ENCODE peak calls at places on chromosomes 12 and 14, in four cellular contexts. Q is RCC 7860; R is neural progenitor cell; Y is CD8-positive, alpha-beta memory T cell. Z is an unnamed sample.

GRCh38 chr12:96448287-96448686 is 41.1 kb upstream of the CFAP54 start:
- DNase-seq in Q (peak), R (no peak), Y (no peak), Z (no peak)

GRCh38 chr12:123388218-123388947 is 4.5 kb downstream of the KMT5A start:
- DNase-seq in Q (peak), R (peak), Y (peak), Z (peak)

GRCh38 chr12:117069926-117070900 is 29.0 kb downstream of the TESC start:
- DNase-seq in Q (no peak), R (peak), Y (no peak), Z (no peak)

GRCh38 chr12:106342397-106343212 is 14.9 kb upstream of the POLR3B start:
- DNase-seq in Q (peak), R (no peak), Y (no peak), Z (no peak)

GRCh38 chr14:74400328-74400727 is 25.7 kb downstream of the SYNDIG1L start:
- DNase-seq in Q (no peak), R (peak), Y (no peak), Z (no peak)

GRCh38 chr12:131057211-131057721 is 103.6 kb downstream of the ADGRD1 start:
- DNase-seq in Q (no peak), R (no peak), Y (no peak), Z (no peak)

GRCh38 chr12:46108721-46109120 is 118.3 kb upstream of the SCAF11 start:
- DNase-seq in Q (no peak), R (no peak), Y (no peak), Z (no peak)

GRCh38 chr12:108328420-108328819 is 10.7 kb downstream of the CMKLR1 start:
- DNase-seq in Q (no peak), R (no peak), Y (no peak), Z (no peak)

GRCh38 chr12:93793983-93794382 is 116.8 kb downstream of the CRADD start:
- DNase-seq in Q (no peak), R (no peak), Y (no peak), Z (no peak)

GRCh38 chr12:29216797-29217583 is 67.9 kb downstream of the FAR2 start:
- DNase-seq in Q (no peak), R (no peak), Y (no peak), Z (no peak)

GRCh38 chr12:23115984-23116383 is 491.0 kb downstream of the ETNK1 start:
- DNase-seq in Q (no peak), R (no peak), Y (no peak), Z (no peak)

GRCh38 chr12:129064201-129064881 is 211.1 kb downstream of the GLT1D1 start:
- DNase-seq in Q (no peak), R (peak), Y (no peak), Z (no peak)

GRCh38 chr14:81408595-81408994 is 8.5 kb upstream of the STON2 start:
- DNase-seq in Q (peak), R (no peak), Y (no peak), Z (no peak)

GRCh38 chr12:53195516-53196420 is 11.3 kb downstream of the ITGB7 start:
- DNase-seq in Q (peak), R (no peak), Y (no peak), Z (no peak)

GRCh38 chr12:125330645-125331341 is 265.6 kb downstream of the AACS start:
- DNase-seq in Q (no peak), R (peak), Y (peak), Z (no peak)

GRCh38 chr12:28583771-28584261 is 393.6 kb downstream of the CCDC91 start:
- DNase-seq in Q (peak), R (no peak), Y (no peak), Z (no peak)

GRCh38 chr14:73789996-73790581 is 61.5 kb upstream of the PTGR2 start:
- DNase-seq in Q (peak), R (no peak), Y (no peak), Z (no peak)

GRCh38 chr14:88551936-88552565 is 2.8 kb downstream of the PTPN21 start:
- DNase-seq in Q (no peak), R (peak), Y (no peak), Z (no peak)

GRCh38 chr12:120463712-120464111 is 5.8 kb downstream of the SRSF9 start:
- DNase-seq in Q (no peak), R (no peak), Y (no peak), Z (no peak)

GRCh38 chr12:89346741-89347324 is 5.5 kb downstream of the DUSP6 start:
- DNase-seq in Q (no peak), R (peak), Y (no peak), Z (no peak)

GRCh38 chr12:64522316-64522715 is 70.4 kb downstream of the TBK1 start:
- DNase-seq in Q (no peak), R (no peak), Y (no peak), Z (no peak)